ENCODE peak calls at places on chromosome 1, in nine cellular contexts. C is colonic mucosa; A is H1; W is pancreas; E is adrenal gland; O is hepatocyte; L is K562; T is IMR-90; R is CD8-positive, alpha-beta T cell. N is an unnamed sample.

GRCh38 chr1:10969267-10969970 is 43.0 kb upstream of the TARDBP start:
- DNase-seq in C (no peak), A (no peak), W (no peak), E (no peak), O (no peak), L (no peak), T (no peak), R (no peak), N (no peak)

GRCh38 chr1:16233431-16233830 is 3.6 kb downstream of the CPLANE2 start:
- DNase-seq in C (no peak), A (no peak), W (no peak), E (no peak), O (no peak), L (no peak), T (no peak), R (no peak), N (no peak)

GRCh38 chr1:76949503-76949902 is 82.2 kb downstream of the ST6GALNAC5 start:
- DNase-seq in C (no peak), A (no peak), W (no peak), E (no peak), O (no peak), L (no peak), T (peak), R (no peak), N (peak)

GRCh38 chr1:184743062-184743756 is 11.4 kb downstream of the EDEM3 start:
- DNase-seq in C (no peak), A (no peak), W (no peak), E (no peak), O (no peak), L (peak), T (peak), R (no peak), N (no peak)

GRCh38 chr1:227356582-227357228 is 38.4 kb upstream of the CDC42BPA start:
- DNase-seq in C (no peak), A (peak), W (no peak), E (no peak), O (peak), L (no peak), T (no peak), R (no peak), N (peak)

GRCh38 chr1:181754103-181754502 is 270.8 kb downstream of the CACNA1E start:
- DNase-seq in C (no peak), A (no peak), W (no peak), E (no peak), O (no peak), L (no peak), T (no peak), R (no peak), N (no peak)

GRCh38 chr1:116738673-116739370 is 15.4 kb upstream of the CD2 start:
- DNase-seq in C (no peak), A (no peak), W (no peak), E (no peak), O (no peak), L (no peak), T (no peak), R (no peak), N (no peak)

GRCh38 chr1:28895896-28896608 is 18.3 kb upstream of the EPB41 start:
- DNase-seq in C (no peak), A (no peak), W (no peak), E (no peak), O (no peak), L (no peak), T (peak), R (no peak), N (no peak)

GRCh38 chr1:20552728-20553571 is 577 bp downstream of the FAM43B start:
- DNase-seq in C (no peak), A (no peak), W (no peak), E (peak), O (peak), L (no peak), T (peak), R (no peak), N (peak)

GRCh38 chr1:38064232-38064903 is 17.8 kb upstream of the POU3F1 start:
- DNase-seq in C (no peak), A (no peak), W (no peak), E (no peak), O (no peak), L (peak), T (peak), R (no peak), N (peak)

GRCh38 chr1:246801241-246802020 is 77.2 kb downstream of the SCCPDH start:
- DNase-seq in C (no peak), A (no peak), W (no peak), E (no peak), O (peak), L (no peak), T (peak), R (no peak), N (no peak)

GRCh38 chr1:177106614-177107365 is 57.7 kb downstream of the ASTN1 start:
- DNase-seq in C (no peak), A (no peak), W (no peak), E (no peak), O (no peak), L (no peak), T (no peak), R (no peak), N (no peak)

GRCh38 chr1:47611992-47612391 is 174.1 kb downstream of the FOXD2 start:
- DNase-seq in C (peak), A (no peak), W (no peak), E (peak), O (no peak), L (no peak), T (no peak), R (no peak), N (no peak)

GRCh38 chr1:2412773-2413494 is 570 bp upstream of the PEX10 start:
- DNase-seq in C (no peak), A (no peak), W (peak), E (no peak), O (peak), L (peak), T (peak), R (no peak), N (no peak)

GRCh38 chr1:43348809-43349593 is 9.8 kb upstream of the CDC20 start:
- DNase-seq in C (peak), A (peak), W (peak), E (peak), O (peak), L (peak), T (no peak), R (peak), N (peak)

GRCh38 chr1:193486671-193487229 is 300.3 kb upstream of the B3GALT2 start:
- DNase-seq in C (no peak), A (no peak), W (no peak), E (no peak), O (no peak), L (no peak), T (peak), R (no peak), N (no peak)

GRCh38 chr1:169513208-169513607 is 27.5 kb upstream of the SLC19A2 start:
- DNase-seq in C (no peak), A (no peak), W (no peak), E (no peak), O (no peak), L (no peak), T (no peak), R (no peak), N (no peak)

GRCh38 chr1:221344693-221345092 is 397.2 kb downstream of the DUSP10 start:
- DNase-seq in C (no peak), A (no peak), W (no peak), E (no peak), O (no peak), L (no peak), T (peak), R (no peak), N (peak)

GRCh38 chr1:159091547-159092397 is 15.2 kb upstream of the AIM2 start:
- DNase-seq in C (no peak), A (no peak), W (no peak), E (no peak), O (no peak), L (no peak), T (peak), R (no peak), N (peak)

GRCh38 chr1:8987881-8988617 is 38.2 kb downstream of the SLC2A7 start:
- DNase-seq in C (peak), A (no peak), W (peak), E (peak), O (peak), L (peak), T (peak), R (peak), N (peak)

GRCh38 chr1:207004931-207005830 is 27.4 kb downstream of the C1orf116 start:
- DNase-seq in C (peak), A (no peak), W (no peak), E (peak), O (peak), L (peak), T (peak), R (peak), N (peak)

GRCh38 chr1:117632269-117633067 is 26.6 kb downstream of the TENT5C start:
- DNase-seq in C (no peak), A (no peak), W (no peak), E (no peak), O (peak), L (no peak), T (no peak), R (no peak), N (no peak)

GRCh38 chr1:31703431-31704260 is at the start of gene COL16A1:
- DNase-seq in C (peak), A (no peak), W (peak), E (peak), O (peak), L (peak), T (peak), R (no peak), N (peak)

GRCh38 chr1:204123376-204123775 is 28.5 kb downstream of the ETNK2 start:
- DNase-seq in C (no peak), A (no peak), W (no peak), E (no peak), O (no peak), L (peak), T (peak), R (no peak), N (no peak)

GRCh38 chr1:227948493-227949260 is 945 bp upstream of the WNT9A start:
- DNase-seq in C (peak), A (no peak), W (peak), E (no peak), O (no peak), L (no peak), T (no peak), R (no peak), N (peak)

GRCh38 chr1:179229214-179230140 is at the start of gene ABL2:
- DNase-seq in C (peak), A (no peak), W (peak), E (peak), O (peak), L (peak), T (no peak), R (peak), N (peak)

GRCh38 chr1:145908653-145909052 is 1.2 kb downstream of the ITGA10 start:
- DNase-seq in C (no peak), A (no peak), W (no peak), E (no peak), O (no peak), L (no peak), T (peak), R (no peak), N (no peak)

GRCh38 chr1:99784143-99784542 is 17.7 kb upstream of the FRRS1 start:
- DNase-seq in C (no peak), A (no peak), W (no peak), E (no peak), O (no peak), L (no peak), T (peak), R (no peak), N (no peak)

GRCh38 chr1:206843626-206844025 is 21.8 kb upstream of the IL20 start:
- DNase-seq in C (no peak), A (no peak), W (no peak), E (no peak), O (no peak), L (no peak), T (no peak), R (no peak), N (no peak)

GRCh38 chr1:19287436-19288185 is 959 bp downstream of the AKR7A3 start:
- DNase-seq in C (peak), A (no peak), W (peak), E (no peak), O (no peak), L (no peak), T (no peak), R (no peak), N (no peak)

GRCh38 chr1:183166439-183166838 is 19.6 kb upstream of the LAMC2 start:
- DNase-seq in C (no peak), A (no peak), W (no peak), E (no peak), O (no peak), L (no peak), T (no peak), R (no peak), N (no peak)

GRCh38 chr1:33610864-33611455 is 138.5 kb downstream of the ZSCAN20 start:
- DNase-seq in C (no peak), A (no peak), W (no peak), E (no peak), O (no peak), L (no peak), T (no peak), R (no peak), N (no peak)
- TF ChIP-seq CTCF in C (no peak), A (no peak), W (no peak), E (no peak), O (no peak), L (no peak), T (no peak), R (no peak), N (no peak)

DNA sequence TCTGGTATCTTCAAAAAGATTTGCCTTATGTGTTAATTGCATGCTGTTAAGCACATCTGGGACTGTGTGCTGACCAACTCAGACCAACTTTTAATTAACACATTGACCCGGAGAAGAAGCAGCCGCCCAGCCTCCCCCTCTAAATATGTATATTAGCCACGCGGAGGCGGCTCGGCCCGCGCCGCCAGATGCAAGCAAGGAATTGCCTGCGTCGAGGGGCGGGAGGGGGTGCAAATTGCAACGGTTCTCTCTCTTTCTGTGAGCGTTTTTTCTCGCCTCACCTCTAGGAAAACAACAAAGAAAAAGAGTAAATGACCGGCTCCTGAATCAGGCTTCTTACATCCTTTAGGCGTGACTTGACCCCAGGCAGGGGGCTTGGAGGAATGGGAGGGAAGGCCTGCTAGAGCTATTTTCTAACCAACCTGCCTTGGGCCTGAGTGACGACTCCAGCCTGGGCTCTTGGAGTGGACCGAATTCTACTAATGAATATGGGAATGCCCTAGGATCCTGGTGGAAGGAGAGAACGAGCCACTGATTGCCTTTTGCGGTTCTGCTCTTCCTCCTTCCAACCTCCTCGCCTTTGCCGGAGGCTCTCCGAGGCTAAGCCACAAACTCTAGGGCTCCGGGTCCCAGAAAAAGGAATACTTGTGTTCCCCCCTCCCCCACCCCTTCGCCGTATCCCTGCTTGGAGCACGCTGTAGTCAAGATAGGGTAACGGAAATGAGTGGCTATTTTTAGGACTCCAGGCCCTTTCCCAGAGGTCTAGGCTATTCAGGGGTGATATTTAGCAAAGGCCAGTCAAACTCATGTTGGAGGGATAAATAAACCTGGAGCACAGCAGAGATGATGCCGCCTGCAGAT is 417.0 kb upstream of the ESRRG start:
- DNase-seq in C (no peak), A (no peak), W (no peak), E (no peak), O (no peak), L (no peak), T (no peak), R (no peak), N (no peak)
- H3K27ac ChIP-seq in C (no peak), A (no peak), W (no peak), E (no peak), O (no peak), L (no peak), T (no peak), R (no peak), N (no peak)

GRCh38 chr1:224521904-224522734 is 87.5 kb upstream of the WDR26 start:
- DNase-seq in C (no peak), A (no peak), W (no peak), E (no peak), O (no peak), L (no peak), T (no peak), R (no peak), N (no peak)
- TF ChIP-seq CTCF in C (no peak), A (no peak), W (no peak), E (no peak), O (no peak), L (no peak), T (no peak), R (no peak), N (no peak)

DNA sequence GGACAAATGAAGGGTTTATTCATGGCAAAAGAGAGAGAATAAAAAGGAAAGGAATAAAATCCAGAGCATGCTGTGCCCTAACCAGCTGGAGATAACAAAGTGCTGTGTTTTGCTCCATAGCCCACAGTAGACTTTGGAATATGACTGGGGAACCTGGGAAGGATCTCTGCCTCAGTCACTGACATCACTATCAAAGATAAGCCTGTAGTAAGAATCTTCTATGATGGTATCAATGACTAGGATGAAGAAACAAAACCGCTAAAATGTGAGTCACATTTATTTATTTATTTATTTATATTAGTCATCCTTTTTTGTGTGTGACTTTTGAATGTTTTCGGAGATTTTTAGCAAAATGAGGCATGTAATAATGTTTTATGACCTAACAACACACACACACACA is 56.3 kb downstream of the NVL start:
- DNase-seq in C (peak), A (no peak), W (no peak), E (no peak), O (peak), L (no peak), T (peak), R (no peak), N (peak)
- H3K27ac ChIP-seq in C (peak), A (no peak), W (no peak), E (no peak), O (peak), L (no peak), T (no peak), R (no peak), N (no peak)

DNA sequence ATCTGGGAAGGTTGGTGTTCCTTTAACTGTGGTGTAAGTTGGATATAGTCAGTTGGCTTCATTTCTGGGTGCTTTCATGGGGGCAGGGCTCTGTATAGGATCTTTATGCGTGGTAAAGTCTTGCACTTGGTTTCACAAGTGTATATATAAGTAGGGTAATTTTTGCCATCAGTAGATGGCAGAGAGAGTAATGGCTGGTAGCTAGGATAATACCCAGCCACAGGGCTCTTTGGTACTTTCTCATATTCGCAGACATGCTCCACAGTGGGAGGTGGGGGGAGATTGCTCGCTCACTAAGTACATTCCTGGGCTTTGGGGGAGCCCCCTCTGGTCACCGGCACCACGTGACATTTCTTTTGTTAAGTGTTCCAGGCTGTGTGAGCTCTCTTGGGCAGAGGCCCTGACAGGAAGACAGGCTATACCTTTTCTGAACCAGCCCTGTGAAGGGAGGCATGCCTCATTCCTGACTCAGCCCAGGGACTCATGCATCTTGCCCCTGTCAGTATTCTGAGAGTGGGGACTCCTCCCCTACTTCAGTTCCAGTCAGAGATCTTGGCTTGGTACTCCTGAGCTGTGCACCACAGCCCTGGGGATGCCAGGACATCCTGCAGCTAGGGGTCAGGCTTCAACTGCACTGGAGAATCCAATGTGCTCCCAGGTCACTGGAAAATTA is 37.6 kb downstream of the FCRL2 start:
- DNase-seq in C (no peak), A (no peak), W (no peak), E (no peak), O (no peak), L (no peak), T (no peak), R (no peak), N (no peak)
- TF ChIP-seq CTCF in C (no peak), A (peak), W (no peak), E (no peak), O (no peak), L (no peak), T (no peak), R (no peak), N (no peak)

GRCh38 chr1:201498621-201499020 is 8.3 kb downstream of the CSRP1 start:
- DNase-seq in C (no peak), A (no peak), W (no peak), E (no peak), O (no peak), L (no peak), T (no peak), R (no peak), N (no peak)
- H3K27ac ChIP-seq in C (no peak), A (no peak), W (no peak), E (no peak), O (no peak), L (no peak), T (peak), R (no peak), N (peak)

GRCh38 chr1:245086389-245086969 is 68.3 kb upstream of the KIF26B start:
- DNase-seq in C (no peak), A (no peak), W (no peak), E (no peak), O (no peak), L (no peak), T (peak), R (no peak), N (peak)

GRCh38 chr1:245090491-245091090 is 64.2 kb upstream of the KIF26B start:
- DNase-seq in C (no peak), A (no peak), W (no peak), E (no peak), O (no peak), L (no peak), T (no peak), R (no peak), N (no peak)

GRCh38 chr1:245087723-245088122 is 67.1 kb upstream of the KIF26B start:
- DNase-seq in C (no peak), A (no peak), W (no peak), E (no peak), O (no peak), L (no peak), T (no peak), R (no peak), N (no peak)

GRCh38 chr1:245084551-245084950 is 70.2 kb upstream of the KIF26B start:
- DNase-seq in C (no peak), A (no peak), W (no peak), E (no peak), O (no peak), L (no peak), T (peak), R (no peak), N (no peak)

GRCh38 chr1:245085508-245086095 is 69.2 kb upstream of the KIF26B start:
- DNase-seq in C (no peak), A (no peak), W (no peak), E (no peak), O (peak), L (no peak), T (peak), R (no peak), N (peak)
- TF ChIP-seq CTCF in C (no peak), A (no peak), W (no peak), E (no peak), O (no peak), L (no peak), T (peak), R (no peak), N (no peak)

GRCh38 chr1:23793018-23793781 is 2.3 kb downstream of the LYPLA2 start:
- DNase-seq in C (peak), A (no peak), W (peak), E (peak), O (peak), L (peak), T (no peak), R (no peak), N (peak)
- H3K27ac ChIP-seq in C (no peak), A (no peak), W (no peak), E (no peak), O (no peak), L (peak), T (no peak), R (no peak), N (peak)